ENCODE peak calls at places on chromosomes 13 and 19, in nine cellular contexts. One of them, this sample, is unnamed.

GRCh38 chr13:87087741-87088140 is 583.4 kb upstream of the SLITRK5 start:
- DNase-seq in kidney epithelial cell: no peak
- DNase-seq in Peyer's patch: no peak
- DNase-seq in GM12865: no peak
- DNase-seq in A549: no peak
- DNase-seq in fibroblast of pulmonary artery: peak
- DNase-seq in colonic mucosa: no peak
- DNase-seq in endodermal cell: no peak
- DNase-seq in WTC11: no peak
- DNase-seq in this sample: no peak

GRCh38 chr13:64546371-64546770 is 2683.8 kb downstream of the PCDH9 start:
- DNase-seq in endodermal cell: no peak
- DNase-seq in WTC11: no peak
- DNase-seq in kidney epithelial cell: no peak
- DNase-seq in GM12865: no peak
- DNase-seq in Peyer's patch: no peak
- DNase-seq in colonic mucosa: no peak
- DNase-seq in fibroblast of pulmonary artery: no peak
- DNase-seq in A549: no peak
- DNase-seq in this sample: no peak

GRCh38 chr19:2289714-2290435 is 7.9 kb upstream of the PEAK3 start:
- DNase-seq in kidney epithelial cell: no peak
- DNase-seq in colonic mucosa: peak
- DNase-seq in fibroblast of pulmonary artery: no peak
- DNase-seq in Peyer's patch: no peak
- DNase-seq in endodermal cell: peak
- DNase-seq in A549: no peak
- DNase-seq in WTC11: no peak
- DNase-seq in GM12865: peak
- DNase-seq in this sample: no peak

GRCh38 chr13:87361216-87361615 is 310.0 kb upstream of the SLITRK5 start:
- DNase-seq in A549: no peak
- DNase-seq in colonic mucosa: no peak
- DNase-seq in Peyer's patch: no peak
- DNase-seq in endodermal cell: no peak
- DNase-seq in fibroblast of pulmonary artery: no peak
- DNase-seq in WTC11: no peak
- DNase-seq in GM12865: no peak
- DNase-seq in kidney epithelial cell: no peak
- DNase-seq in this sample: no peak

GRCh38 chr13:37175996-37176395 is 70.5 kb upstream of the CSNK1A1L start:
- DNase-seq in Peyer's patch: no peak
- DNase-seq in endodermal cell: no peak
- DNase-seq in kidney epithelial cell: no peak
- DNase-seq in colonic mucosa: no peak
- DNase-seq in GM12865: no peak
- DNase-seq in WTC11: no peak
- DNase-seq in fibroblast of pulmonary artery: peak
- DNase-seq in A549: no peak
- DNase-seq in this sample: peak

GRCh38 chr13:99545979-99546378 is 44.7 kb downstream of the TM9SF2 start:
- DNase-seq in WTC11: no peak
- DNase-seq in endodermal cell: no peak
- DNase-seq in A549: no peak
- DNase-seq in kidney epithelial cell: no peak
- DNase-seq in Peyer's patch: no peak
- DNase-seq in fibroblast of pulmonary artery: no peak
- DNase-seq in colonic mucosa: no peak
- DNase-seq in GM12865: peak
- DNase-seq in this sample: no peak

GRCh38 chr19:50639121-50640112 is at the start of gene SYT3:
- DNase-seq in kidney epithelial cell: no peak
- DNase-seq in Peyer's patch: no peak
- DNase-seq in A549: peak
- DNase-seq in colonic mucosa: no peak
- DNase-seq in fibroblast of pulmonary artery: peak
- DNase-seq in WTC11: peak
- DNase-seq in endodermal cell: peak
- DNase-seq in GM12865: peak
- DNase-seq in this sample: no peak

GRCh38 chr13:26074706-26075105 is 22.9 kb upstream of the SHISA2 start:
- DNase-seq in WTC11: no peak
- DNase-seq in GM12865: no peak
- DNase-seq in Peyer's patch: no peak
- DNase-seq in kidney epithelial cell: peak
- DNase-seq in endodermal cell: no peak
- DNase-seq in fibroblast of pulmonary artery: peak
- DNase-seq in A549: peak
- DNase-seq in colonic mucosa: no peak
- DNase-seq in this sample: no peak

GRCh38 chr19:17129377-17129776 is 53.8 kb downstream of the MYO9B start:
- DNase-seq in fibroblast of pulmonary artery: no peak
- DNase-seq in endodermal cell: no peak
- DNase-seq in colonic mucosa: no peak
- DNase-seq in WTC11: no peak
- DNase-seq in GM12865: no peak
- DNase-seq in Peyer's patch: no peak
- DNase-seq in A549: no peak
- DNase-seq in kidney epithelial cell: no peak
- DNase-seq in this sample: no peak

GRCh38 chr19:19568802-19569756 is 31.0 kb downstream of the CILP2 start:
- DNase-seq in colonic mucosa: no peak
- DNase-seq in fibroblast of pulmonary artery: peak
- DNase-seq in endodermal cell: no peak
- DNase-seq in A549: no peak
- DNase-seq in WTC11: no peak
- DNase-seq in kidney epithelial cell: no peak
- DNase-seq in GM12865: no peak
- DNase-seq in Peyer's patch: no peak
- DNase-seq in this sample: no peak

GRCh38 chr19:16521715-16522289 is 20.4 kb downstream of the CHERP start:
- DNase-seq in A549: no peak
- DNase-seq in colonic mucosa: no peak
- DNase-seq in kidney epithelial cell: no peak
- DNase-seq in Peyer's patch: no peak
- DNase-seq in GM12865: no peak
- DNase-seq in endodermal cell: no peak
- DNase-seq in fibroblast of pulmonary artery: no peak
- DNase-seq in WTC11: no peak
- DNase-seq in this sample: no peak

GRCh38 chr19:49145485-49146407 is 9.4 kb downstream of the HRC start:
- DNase-seq in A549: peak
- DNase-seq in fibroblast of pulmonary artery: peak
- DNase-seq in kidney epithelial cell: no peak
- DNase-seq in Peyer's patch: peak
- DNase-seq in GM12865: peak
- DNase-seq in colonic mucosa: peak
- DNase-seq in endodermal cell: peak
- DNase-seq in WTC11: peak
- DNase-seq in this sample: no peak

GRCh38 chr19:42343344-42344110 is 18.1 kb downstream of the MEGF8 start:
- DNase-seq in Peyer's patch: no peak
- DNase-seq in A549: no peak
- DNase-seq in WTC11: peak
- DNase-seq in endodermal cell: peak
- DNase-seq in fibroblast of pulmonary artery: no peak
- DNase-seq in GM12865: no peak
- DNase-seq in colonic mucosa: no peak
- DNase-seq in kidney epithelial cell: no peak
- DNase-seq in this sample: no peak

GRCh38 chr13:58119351-58119750 is 487.8 kb downstream of the PCDH17 start:
- DNase-seq in A549: no peak
- DNase-seq in Peyer's patch: no peak
- DNase-seq in WTC11: no peak
- DNase-seq in kidney epithelial cell: no peak
- DNase-seq in endodermal cell: no peak
- DNase-seq in fibroblast of pulmonary artery: no peak
- DNase-seq in colonic mucosa: no peak
- DNase-seq in GM12865: no peak
- DNase-seq in this sample: no peak

DNA sequence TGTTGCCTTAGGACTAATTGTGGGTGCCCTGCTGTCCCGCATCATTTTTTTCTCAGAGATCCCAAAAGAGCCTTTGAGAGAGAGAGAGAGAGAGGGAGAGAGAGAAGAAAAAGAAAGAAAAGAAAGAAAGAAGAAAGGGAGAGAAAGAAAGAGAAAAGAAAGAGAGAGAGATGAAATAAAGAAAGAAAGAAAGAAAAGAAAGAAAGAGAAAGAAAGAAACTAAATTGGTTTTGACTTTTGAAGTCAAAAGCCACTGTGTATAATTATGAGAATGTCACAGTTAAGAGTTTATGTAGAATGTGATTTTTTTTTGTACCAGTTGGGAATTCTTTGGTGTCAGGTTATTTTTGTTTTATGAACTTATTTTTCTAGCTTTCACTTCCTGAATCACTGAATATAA is 43.4 kb upstream of the AKAP11 start:
- DNase-seq in WTC11: no peak
- DNase-seq in A549: no peak
- DNase-seq in endodermal cell: no peak
- DNase-seq in colonic mucosa: no peak
- DNase-seq in fibroblast of pulmonary artery: no peak
- DNase-seq in GM12865: no peak
- DNase-seq in kidney epithelial cell: no peak
- DNase-seq in Peyer's patch: no peak
- DNase-seq in this sample: no peak
- TF ChIP-seq CTCF in WTC11: no peak
- TF ChIP-seq CTCF in A549: no peak
- TF ChIP-seq CTCF in endodermal cell: no peak
- TF ChIP-seq CTCF in colonic mucosa: no peak
- TF ChIP-seq CTCF in fibroblast of pulmonary artery: no peak
- TF ChIP-seq CTCF in GM12865: no peak
- TF ChIP-seq CTCF in kidney epithelial cell: no peak
- TF ChIP-seq CTCF in Peyer's patch: no peak
- TF ChIP-seq CTCF in this sample: no peak

DNA sequence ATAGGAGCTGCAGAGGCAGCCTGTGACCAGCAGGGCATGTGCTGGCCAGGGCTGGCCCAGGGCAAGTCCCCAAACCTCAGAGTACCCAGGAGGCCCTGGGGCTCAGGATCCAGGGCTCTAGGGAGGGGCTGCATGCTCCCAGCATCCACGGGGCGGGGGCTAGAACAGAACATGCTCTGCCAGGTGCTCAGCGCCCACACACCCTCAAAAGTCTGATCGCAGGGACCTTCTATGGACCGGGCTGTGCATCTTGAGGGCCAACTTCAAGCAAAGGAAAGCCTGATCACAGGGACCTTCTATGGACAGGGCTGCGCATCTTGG is 33.5 kb downstream of the ELL start:
- DNase-seq in Peyer's patch: no peak
- DNase-seq in endodermal cell: no peak
- DNase-seq in GM12865: no peak
- DNase-seq in A549: peak
- DNase-seq in WTC11: no peak
- DNase-seq in kidney epithelial cell: no peak
- DNase-seq in colonic mucosa: no peak
- DNase-seq in fibroblast of pulmonary artery: no peak
- DNase-seq in this sample: no peak
- TF ChIP-seq CTCF in Peyer's patch: peak
- TF ChIP-seq CTCF in endodermal cell: no peak
- TF ChIP-seq CTCF in GM12865: no peak
- TF ChIP-seq CTCF in A549: no peak
- TF ChIP-seq CTCF in WTC11: no peak
- TF ChIP-seq CTCF in kidney epithelial cell: peak
- TF ChIP-seq CTCF in colonic mucosa: peak
- TF ChIP-seq CTCF in fibroblast of pulmonary artery: peak
- TF ChIP-seq CTCF in this sample: peak

DNA sequence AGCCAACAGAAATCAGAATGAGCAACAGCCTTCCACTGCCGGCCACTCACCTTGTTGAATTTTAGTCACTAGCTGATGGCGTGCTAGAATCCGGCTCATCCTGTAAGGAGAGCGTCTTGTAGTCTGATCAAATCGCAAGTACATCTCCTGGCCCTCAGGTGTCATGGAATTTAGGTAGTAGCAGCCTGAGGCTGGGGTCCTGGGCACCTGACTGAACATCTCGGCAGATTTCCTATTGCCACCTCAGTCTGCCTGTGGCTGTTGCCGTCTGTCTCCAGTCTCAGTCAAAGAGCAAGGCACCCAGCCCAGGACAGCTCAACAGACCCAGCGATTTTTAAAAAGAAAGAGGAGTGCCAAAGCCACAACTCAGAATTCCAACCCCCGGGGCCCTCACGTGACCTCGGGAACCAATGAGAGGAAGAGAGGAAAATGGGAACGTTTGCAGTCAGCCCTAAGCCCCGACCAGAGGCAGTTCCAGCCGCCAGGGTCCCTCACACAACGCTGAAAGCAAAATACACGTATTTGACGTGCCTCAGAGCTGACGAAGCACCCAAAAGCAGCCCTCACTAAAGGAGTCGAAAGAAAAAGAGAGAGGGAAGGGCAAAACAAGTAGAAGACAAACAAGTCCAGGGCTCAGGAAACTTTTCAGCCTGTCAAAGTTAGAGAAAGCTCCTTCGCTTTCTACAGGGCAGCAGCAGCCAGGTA is at the start of gene STARD13:
- DNase-seq in Peyer's patch: peak
- DNase-seq in A549: peak
- DNase-seq in colonic mucosa: peak
- DNase-seq in endodermal cell: peak
- DNase-seq in WTC11: peak
- DNase-seq in GM12865: peak
- DNase-seq in kidney epithelial cell: peak
- DNase-seq in fibroblast of pulmonary artery: peak
- DNase-seq in this sample: peak
- TF ChIP-seq CTCF in Peyer's patch: peak
- TF ChIP-seq CTCF in A549: no peak
- TF ChIP-seq CTCF in colonic mucosa: peak
- TF ChIP-seq CTCF in endodermal cell: peak
- TF ChIP-seq CTCF in WTC11: no peak
- TF ChIP-seq CTCF in GM12865: no peak
- TF ChIP-seq CTCF in kidney epithelial cell: peak
- TF ChIP-seq CTCF in fibroblast of pulmonary artery: peak
- TF ChIP-seq CTCF in this sample: peak

DNA sequence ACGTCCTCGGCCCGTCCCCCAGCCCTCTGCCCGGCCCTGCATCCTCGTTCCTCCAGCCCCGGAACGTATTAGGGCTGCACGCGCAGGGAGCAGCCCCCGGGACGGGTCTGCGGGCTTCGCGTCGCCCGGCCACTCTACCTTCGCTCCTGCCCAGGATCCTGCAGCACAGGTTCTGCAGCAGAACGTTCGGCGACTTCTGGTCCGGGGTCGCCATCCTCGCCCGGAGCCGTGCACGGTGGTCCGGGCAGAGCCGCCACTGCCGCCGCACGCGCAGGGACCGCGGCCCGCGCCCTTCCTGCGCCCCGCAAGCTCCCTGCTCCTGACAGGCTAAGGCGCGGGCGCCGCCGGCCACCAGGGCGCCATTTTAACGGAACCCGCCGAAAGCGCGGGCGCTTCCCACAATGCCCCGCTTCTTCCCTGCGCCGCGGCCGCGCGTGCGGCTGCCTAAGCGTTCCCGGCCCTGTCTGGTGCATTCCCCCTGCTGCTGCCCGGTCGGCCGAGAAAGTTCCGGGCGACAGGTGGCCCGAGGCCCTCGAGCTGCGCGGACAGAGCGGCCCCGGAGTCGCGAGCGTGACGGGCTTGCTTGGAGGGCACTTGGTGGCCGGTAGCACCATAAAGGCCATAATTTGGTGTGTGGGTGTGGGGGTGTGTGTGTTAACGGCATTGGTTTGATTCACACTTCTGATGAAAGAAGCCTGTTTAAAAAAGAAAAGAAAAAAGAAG is at the start of gene TUBGCP3:
- DNase-seq in WTC11: peak
- DNase-seq in A549: peak
- DNase-seq in Peyer's patch: peak
- DNase-seq in fibroblast of pulmonary artery: peak
- DNase-seq in GM12865: peak
- DNase-seq in colonic mucosa: peak
- DNase-seq in kidney epithelial cell: peak
- DNase-seq in endodermal cell: peak
- DNase-seq in this sample: peak
- TF ChIP-seq CTCF in WTC11: no peak
- TF ChIP-seq CTCF in A549: no peak
- TF ChIP-seq CTCF in Peyer's patch: peak
- TF ChIP-seq CTCF in fibroblast of pulmonary artery: no peak
- TF ChIP-seq CTCF in GM12865: no peak
- TF ChIP-seq CTCF in colonic mucosa: no peak
- TF ChIP-seq CTCF in kidney epithelial cell: no peak
- TF ChIP-seq CTCF in endodermal cell: peak
- TF ChIP-seq CTCF in this sample: no peak

This sample was measured in retinal pigment epithelial cell.